ENCODE peak calls at places on chromosomes 6 and 20, in nine cellular contexts. B is right lobe of liver, A is Calu3, F is choroid plexus epithelial cell, X is SK-N-SH, K is prostate gland, U is uterus, S is progenitor cell of endocrine pancreas, D is heart left ventricle. C is an unnamed sample.

GRCh38 chr6:52297433-52297832 is 12.9 kb upstream of the MCM3 start:
- DNase-seq in F (no peak), X (no peak), B (no peak), D (no peak), U (no peak), K (no peak), A (no peak), S (no peak), C (no peak)

GRCh38 chr6:50087231-50087954 is 37.7 kb upstream of the DEFB112 start:
- DNase-seq in B (no peak), K (no peak), X (no peak), S (no peak), F (peak), D (no peak), A (peak), U (no peak), C (no peak)

GRCh38 chr6:156901309-156902019 is 124.3 kb downstream of the ARID1B start:
- DNase-seq in X (peak), U (no peak), B (no peak), D (no peak), F (no peak), A (no peak), K (no peak), S (no peak), C (no peak)

GRCh38 chr6:34709386-34709785 is 12.8 kb upstream of the ILRUN start:
- DNase-seq in U (peak), S (no peak), B (peak), A (no peak), D (peak), K (peak), X (peak), F (peak), C (no peak)

GRCh38 chr20:55251170-55251569 is 754.1 kb downstream of the CBLN4 start:
- DNase-seq in A (no peak), U (no peak), K (no peak), X (no peak), S (no peak), F (no peak), D (no peak), B (no peak), C (no peak)

GRCh38 chr6:43273707-43274106 is 24.4 kb upstream of the SLC22A7 start:
- DNase-seq in F (no peak), U (no peak), X (no peak), K (no peak), A (no peak), B (no peak), S (no peak), D (no peak), C (no peak)

GRCh38 chr6:72580281-72580940 is 41.5 kb upstream of the KCNQ5 start:
- DNase-seq in A (peak), B (no peak), U (no peak), K (no peak), X (peak), F (peak), D (no peak), S (no peak), C (no peak)

GRCh38 chr20:62832212-62832922 is 15.5 kb downstream of the COL9A3 start:
- DNase-seq in X (peak), B (peak), U (no peak), S (no peak), A (peak), K (no peak), F (no peak), D (no peak), C (peak)

GRCh38 chr6:117440558-117441525 is 15.1 kb upstream of the ROS1 start:
- DNase-seq in S (no peak), B (no peak), K (no peak), F (peak), D (no peak), U (no peak), X (no peak), A (no peak), C (no peak)

GRCh38 chr6:111663232-111663631 is 57.6 kb upstream of the TRAF3IP2 start:
- DNase-seq in D (no peak), K (no peak), U (peak), S (no peak), B (no peak), A (no peak), F (peak), X (peak), C (no peak)

GRCh38 chr6:137531376-137532092 is 37.3 kb upstream of the OLIG3 start:
- DNase-seq in F (no peak), K (no peak), U (no peak), X (no peak), S (no peak), A (no peak), B (no peak), D (no peak), C (no peak)

GRCh38 chr6:137536104-137536773 is 42.0 kb upstream of the OLIG3 start:
- DNase-seq in X (no peak), K (no peak), B (no peak), A (no peak), S (no peak), D (no peak), F (no peak), U (no peak), C (no peak)

GRCh38 chr6:137530404-137530803 is 36.2 kb upstream of the OLIG3 start:
- DNase-seq in A (no peak), K (no peak), B (no peak), X (no peak), F (no peak), U (no peak), S (no peak), D (no peak), C (no peak)
- TF ChIP-seq CTCF in A (no peak), K (no peak), B (no peak), X (no peak), F (no peak), U (no peak), S (no peak), D (no peak), C (no peak)

DNA sequence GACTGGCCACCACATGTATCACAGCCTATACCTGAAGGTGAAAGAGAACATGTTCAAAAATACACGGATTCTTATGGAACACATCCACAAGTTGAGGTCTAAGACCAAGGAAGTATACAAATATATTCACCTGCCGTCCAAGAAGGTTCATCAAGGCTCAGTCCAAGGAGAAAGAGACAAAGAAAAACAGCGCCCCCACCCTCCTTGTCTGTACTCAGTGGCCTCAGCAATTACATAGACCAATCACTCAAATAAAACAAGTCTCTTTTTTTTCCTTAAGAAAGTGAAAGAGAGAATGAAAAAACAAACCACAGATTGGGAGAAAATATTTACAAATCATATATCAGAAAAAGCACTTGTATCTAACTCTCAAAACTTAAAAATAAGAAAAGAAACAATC is 19.5 kb downstream of the CPXM1 start:
- DNase-seq in F (no peak), B (no peak), S (no peak), D (no peak), K (no peak), U (no peak), X (no peak), A (no peak), C (no peak)
- TF ChIP-seq CTCF in F (no peak), B (no peak), S (no peak), D (no peak), K (no peak), U (no peak), X (no peak), A (no peak), C (no peak)

DNA sequence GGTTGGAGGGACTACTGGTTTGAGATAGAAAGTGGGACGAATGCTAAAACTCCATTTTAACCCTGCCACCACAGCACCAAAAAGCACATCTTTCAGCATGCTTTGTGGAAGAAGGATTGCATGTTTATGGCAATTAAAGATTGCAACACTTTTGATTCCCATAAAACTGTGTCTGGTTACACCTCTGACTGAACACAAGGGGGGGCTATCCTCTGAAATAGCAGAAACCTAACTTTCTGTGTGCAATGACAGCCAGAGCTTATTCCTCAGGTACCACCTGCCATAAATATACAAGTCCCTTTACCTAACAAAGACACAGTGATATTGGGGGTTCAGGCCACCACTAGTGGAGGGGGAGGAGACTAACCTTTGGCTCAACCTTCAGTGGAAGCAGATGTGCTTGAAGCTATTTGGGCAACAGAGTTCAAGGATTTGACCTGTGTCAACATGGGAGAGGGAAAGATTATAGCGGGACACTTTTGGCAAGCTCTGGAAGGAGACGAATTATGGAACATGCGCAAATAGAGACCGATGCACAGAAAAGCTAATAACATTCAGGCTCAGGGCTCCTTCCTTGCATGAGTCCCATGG is 9.6 kb upstream of the PLG start:
- DNase-seq in B (no peak), K (no peak), S (no peak), F (no peak), U (no peak), D (no peak), X (peak), A (no peak), C (no peak)
- TF ChIP-seq CTCF in B (peak), K (no peak), S (no peak), F (no peak), U (no peak), D (no peak), X (peak), A (no peak), C (no peak)

GRCh38 chr6:125780540-125781306 is 10.0 kb upstream of the NCOA7 start:
- DNase-seq in F (peak), B (peak), X (peak), U (peak), K (peak), A (peak), D (peak), S (no peak), C (peak)

GRCh38 chr6:125784365-125784764 is 6.4 kb upstream of the NCOA7 start:
- DNase-seq in A (no peak), K (no peak), X (no peak), S (no peak), F (peak), D (no peak), B (no peak), U (no peak), C (no peak)

GRCh38 chr6:125781307-125781868 is 9.4 kb upstream of the NCOA7 start:
- DNase-seq in X (peak), S (no peak), A (no peak), D (no peak), F (peak), K (no peak), U (no peak), B (no peak), C (peak)

GRCh38 chr6:125779924-125780539 is 10.7 kb upstream of the NCOA7 start:
- DNase-seq in A (peak), F (peak), K (peak), B (peak), U (peak), S (peak), X (peak), D (peak), C (peak)
- TF ChIP-seq CTCF in A (no peak), F (peak), K (peak), B (peak), U (peak), S (peak), X (peak), D (peak), C (peak)

GRCh38 chr6:143940011-143940597 is 68.0 kb downstream of the PLAGL1 start:
- DNase-seq in S (no peak), B (no peak), K (no peak), X (peak), U (peak), A (peak), D (no peak), F (peak), C (no peak)
- TF ChIP-seq CTCF in S (peak), B (peak), K (peak), X (peak), U (peak), A (peak), D (peak), F (peak), C (peak)

GRCh38 chr20:1424336-1424735 is 31.5 kb upstream of the FKBP1A start:
- DNase-seq in B (no peak), F (no peak), A (no peak), U (no peak), X (no peak), S (no peak), D (no peak), K (no peak), C (no peak)

GRCh38 chr20:1423206-1423605 is 30.4 kb upstream of the FKBP1A start:
- DNase-seq in U (no peak), A (no peak), K (no peak), X (no peak), S (no peak), F (no peak), D (no peak), B (no peak), C (no peak)

GRCh38 chr20:1426231-1426849 is 33.5 kb upstream of the FKBP1A start:
- DNase-seq in U (no peak), K (no peak), B (no peak), A (no peak), F (no peak), X (peak), D (no peak), S (no peak), C (no peak)

GRCh38 chr20:1422756-1423155 is 29.9 kb upstream of the FKBP1A start:
- DNase-seq in F (no peak), K (no peak), B (no peak), D (no peak), A (no peak), X (no peak), S (no peak), U (no peak), C (no peak)

GRCh38 chr20:1423625-1424106 is 30.8 kb upstream of the FKBP1A start:
- DNase-seq in B (no peak), X (no peak), K (peak), A (peak), S (peak), D (no peak), F (peak), U (no peak), C (peak)
- TF ChIP-seq CTCF in B (no peak), X (no peak), K (no peak), A (no peak), S (peak), D (no peak), F (peak), U (no peak), C (peak)

GRCh38 chr6:56710967-56711366 is 68.3 kb upstream of the DST start:
- DNase-seq in S (no peak), U (no peak), A (no peak), D (no peak), F (no peak), B (no peak), K (no peak), X (no peak), C (no peak)
- TF ChIP-seq CTCF in S (no peak), U (no peak), A (no peak), D (no peak), F (no peak), B (no peak), K (no peak), X (no peak), C (no peak)

GRCh38 chr20:57795347-57795697 is 85.5 kb upstream of the PMEPA1 start:
- DNase-seq in X (no peak), D (no peak), K (no peak), F (peak), A (no peak), S (no peak), U (no peak), B (no peak), C (no peak)
- TF ChIP-seq CTCF in X (no peak), D (no peak), K (no peak), F (no peak), A (no peak), S (no peak), U (no peak), B (no peak), C (no peak)